ENCODE peak calls at places on chromosomes 3 and 15, in five cellular contexts. L is epithelial cell of esophagus, M is NB4, A is Caco-2, W is cardiac muscle cell. E is an unnamed sample.

GRCh38 chr15:101233651-101234281 is 18.1 kb downstream of the CHSY1 start:
- DNase-seq in L (peak; percentile 57), M (no peak), A (no peak), W (no peak), E (no peak)

GRCh38 chr3:194952882-194953281 is 267.2 kb downstream of the FAM43A start:
- DNase-seq in L (no peak), M (peak; percentile 75), A (peak; percentile 68), W (peak; percentile 73), E (no peak)

GRCh38 chr3:190456779-190457178 is 7.1 kb upstream of the TMEM207 start:
- DNase-seq in L (peak; percentile 30), M (no peak), A (no peak), W (no peak), E (no peak)

GRCh38 chr3:101548527-101549105 is 13.1 kb upstream of the TRMT10C start:
- DNase-seq in L (no peak), M (no peak), A (no peak), W (no peak), E (no peak)

GRCh38 chr3:99319961-99320360 is 318.4 kb upstream of the COL8A1 start:
- DNase-seq in L (no peak), M (no peak), A (no peak), W (no peak), E (no peak)

GRCh38 chr3:49745986-49746385 is 22.2 kb upstream of the GMPPB start:
- DNase-seq in L (peak; percentile 90), M (no peak), A (no peak), W (no peak), E (no peak)

GRCh38 chr3:189324538-189325138 is 152.9 kb downstream of the TPRG1 start:
- DNase-seq in L (peak; percentile 98), M (peak; percentile 98), A (peak; percentile 84), W (no peak), E (peak; percentile 30)

GRCh38 chr15:89077750-89078149 is 10.5 kb upstream of the ABHD2 start:
- DNase-seq in L (peak; percentile 11), M (no peak), A (no peak), W (no peak), E (no peak)

GRCh38 chr3:125057186-125057850 is 1.5 kb upstream of the HEG1 start:
- DNase-seq in L (peak; percentile 83), M (no peak), A (no peak), W (no peak), E (peak; percentile 67)

GRCh38 chr3:56375654-56376053 is 92.6 kb downstream of the ERC2 start:
- DNase-seq in L (no peak), M (peak; percentile 28), A (no peak), W (no peak), E (no peak)

GRCh38 chr15:68376447-68377060 is 55.4 kb downstream of the ITGA11 start:
- DNase-seq in L (no peak), M (no peak), A (no peak), W (no peak), E (no peak)

GRCh38 chr3:23999012-23999641 is 54.0 kb downstream of the NR1D2 start:
- DNase-seq in L (peak; percentile 50), M (peak; percentile 57), A (peak; percentile 60), W (peak; percentile 57), E (peak; percentile 37)

GRCh38 chr3:31755911-31756658 is 223.4 kb downstream of the STT3B start:
- DNase-seq in L (peak; percentile 25), M (no peak), A (no peak), W (no peak), E (no peak)

GRCh38 chr15:78360426-78360825 is 20.3 kb downstream of the CRABP1 start:
- DNase-seq in L (no peak), M (no peak), A (no peak), W (peak; percentile 93), E (peak; percentile 30)

GRCh38 chr15:37981781-37982180 is 47.3 kb downstream of the TMCO5A start:
- DNase-seq in L (peak; percentile 41), M (peak; percentile 38), A (no peak), W (peak; percentile 36), E (no peak)

GRCh38 chr3:160169139-160169830 is 55.9 kb upstream of the C3orf80 start:
- DNase-seq in L (peak; percentile 35), M (no peak), A (no peak), W (no peak), E (no peak)

GRCh38 chr3:149967067-149967685 is 3.5 kb downstream of the PFN2 start:
- DNase-seq in L (peak; percentile 63), M (peak; percentile 49), A (no peak), W (peak; percentile 37), E (no peak)

GRCh38 chr3:15581471-15582394 is 19.6 kb downstream of the HACL1 start:
- DNase-seq in L (no peak), M (no peak), A (no peak), W (no peak), E (no peak)
- TF ChIP-seq CTCF in L (no peak), M (no peak), A (no peak), W (no peak), E (no peak)

DNA sequence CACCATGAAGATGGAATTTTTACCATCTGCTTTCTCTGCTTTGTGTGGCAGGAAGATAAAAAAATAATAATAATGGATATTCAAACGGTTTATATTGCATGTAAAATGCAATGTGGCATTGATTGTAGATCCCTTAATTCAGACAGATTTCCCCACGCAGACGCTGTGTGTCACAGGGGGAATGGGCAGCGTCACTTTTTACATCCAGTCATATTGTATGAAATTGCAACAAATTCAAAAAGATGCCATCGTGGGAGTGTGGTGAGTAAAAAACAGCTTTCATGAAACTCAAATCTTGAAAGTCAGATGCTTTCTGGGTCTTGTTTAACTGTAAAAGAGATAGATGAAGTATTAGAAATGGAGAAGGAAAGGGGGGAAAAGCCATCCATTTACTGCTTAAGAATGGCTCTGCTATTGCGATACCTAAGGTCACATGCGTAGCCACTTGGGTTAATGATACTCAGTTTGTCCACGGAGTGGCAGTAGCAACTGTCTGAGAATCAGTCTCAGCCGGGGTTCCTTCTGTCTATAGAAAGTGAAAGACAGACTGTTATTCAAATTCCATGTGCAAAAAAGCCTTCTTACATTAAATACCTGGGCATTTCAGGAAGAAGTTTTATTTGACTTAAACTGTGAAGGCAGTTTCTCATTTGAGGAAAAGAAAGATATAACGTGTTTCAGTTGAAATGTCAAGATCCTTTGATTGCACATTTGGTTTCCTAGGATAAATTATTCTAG is 28.5 kb downstream of the BTD start:
- DNase-seq in L (peak; percentile 84), M (peak; percentile 83), A (peak; percentile 47), W (peak; percentile 76), E (peak; percentile 76)
- TF ChIP-seq CTCF in L (peak; percentile 82), M (peak; percentile 66), A (peak; percentile 50), W (peak; percentile 71), E (peak; percentile 78)

GRCh38 chr3:128993461-128994172 is at the start of gene CFAP92:
- DNase-seq in L (peak; percentile 87), M (no peak), A (peak; percentile 82), W (peak; percentile 92), E (peak; percentile 60)
- TF ChIP-seq CTCF in L (no peak), M (no peak), A (no peak), W (no peak), E (no peak)

GRCh38 chr3:43260412-43260811 is 25.9 kb upstream of the SNRK start:
- DNase-seq in L (no peak), M (peak; percentile 10), A (no peak), W (no peak), E (no peak)
- TF ChIP-seq CTCF in L (peak; percentile 4), M (no peak), A (no peak), W (no peak), E (no peak)

GRCh38 chr3:136899622-136900158 is 37.7 kb downstream of the NCK1 start:
- DNase-seq in L (no peak), M (no peak), A (peak; percentile 38), W (no peak), E (no peak)

GRCh38 chr3:136898954-136899353 is 36.9 kb downstream of the NCK1 start:
- DNase-seq in L (no peak), M (no peak), A (no peak), W (no peak), E (no peak)

GRCh38 chr3:136901391-136901790 is 39.4 kb downstream of the NCK1 start:
- DNase-seq in L (no peak), M (no peak), A (no peak), W (no peak), E (no peak)

GRCh38 chr3:136893848-136894443 is 31.9 kb downstream of the NCK1 start:
- DNase-seq in L (peak; percentile 94), M (no peak), A (no peak), W (no peak), E (no peak)

DNA sequence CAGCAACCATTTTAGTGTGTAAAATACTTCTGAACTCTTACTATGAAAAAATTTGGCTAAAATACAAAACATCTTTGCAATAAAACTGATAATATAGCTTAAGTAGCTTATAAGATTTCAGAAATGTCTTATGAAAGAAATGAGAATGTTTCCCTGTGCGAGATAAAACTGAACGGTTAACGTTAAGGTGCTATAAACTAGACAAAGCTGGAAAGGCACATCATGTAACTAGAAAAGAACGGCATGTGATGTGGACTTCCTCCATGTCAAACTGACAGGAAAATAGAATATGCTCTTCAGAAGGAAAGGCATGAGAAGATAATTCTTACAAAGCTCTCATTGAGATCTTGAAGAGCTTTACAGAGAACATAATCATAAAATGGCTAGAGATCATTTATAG is 36.5 kb downstream of the NCK1 start:
- DNase-seq in L (no peak), M (no peak), A (no peak), W (no peak), E (no peak)
- TF ChIP-seq CTCF in L (no peak), M (no peak), A (no peak), W (no peak), E (no peak)

GRCh38 chr3:178155521-178155920 is 380.7 kb upstream of the KCNMB2 start:
- DNase-seq in L (no peak), M (no peak), A (peak; percentile 35), W (peak; percentile 24), E (no peak)
- TF ChIP-seq CTCF in L (no peak), M (no peak), A (no peak), W (no peak), E (no peak)

GRCh38 chr15:36370735-36371115 is 208.7 kb upstream of the CDIN1 start:
- DNase-seq in L (peak; percentile 70), M (no peak), A (no peak), W (no peak), E (no peak)
- TF ChIP-seq CTCF in L (no peak), M (no peak), A (no peak), W (no peak), E (no peak)

GRCh38 chr3:80087769-80088168 is 320.0 kb upstream of the ROBO1 start:
- DNase-seq in L (peak; percentile 57), M (no peak), A (no peak), W (no peak), E (no peak)

GRCh38 chr3:80086426-80086825 is 318.6 kb upstream of the ROBO1 start:
- DNase-seq in L (no peak), M (no peak), A (no peak), W (no peak), E (no peak)
- TF ChIP-seq CTCF in L (no peak), M (no peak), A (no peak), W (no peak), E (no peak)

DNA sequence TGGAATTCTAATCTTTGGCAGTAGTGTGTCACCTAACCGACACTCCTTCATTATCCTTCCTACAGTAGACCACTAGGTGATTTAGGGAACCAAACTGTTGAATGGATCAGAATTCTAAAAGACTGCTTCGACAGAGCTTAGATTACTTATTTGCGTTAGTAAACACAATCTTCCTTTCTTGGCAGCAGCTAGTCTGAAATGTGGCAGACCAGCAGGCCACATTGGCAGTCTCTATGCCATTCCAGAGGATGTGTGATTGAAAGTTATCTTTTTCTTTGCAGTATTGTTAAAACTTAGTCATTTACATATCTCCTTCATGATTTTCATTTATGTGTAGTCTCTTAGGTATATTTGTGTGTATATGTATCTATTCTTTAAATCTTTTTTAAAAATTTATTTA is 23.6 kb downstream of the MBNL1 start:
- DNase-seq in L (no peak), M (no peak), A (no peak), W (no peak), E (no peak)
- TF ChIP-seq CTCF in L (no peak), M (no peak), A (no peak), W (no peak), E (no peak)